ENCODE peak calls at places on chromosomes 4 and X, in five cellular contexts. F is transverse colon; M is naive thymus-derived CD4-positive, alpha-beta T cell; K is right lobe of liver; H is AG04450. Z is an unnamed sample.

GRCh38 chr4:155587766-155588165 is 78.9 kb upstream of the GUCY1A1 start:
- DNase-seq in M (no peak), K (no peak), H (no peak), F (no peak), Z (no peak)

GRCh38 chrX:108091878-108092291 is 307 bp downstream of the ATG4A start:
- DNase-seq in F (no peak), M (no peak), K (no peak), H (no peak), Z (no peak)

GRCh38 chr4:41935652-41936021 is 408 bp downstream of the TMEM33 start:
- DNase-seq in F (no peak), H (no peak), M (no peak), K (no peak), Z (no peak)

GRCh38 chr4:1879491-1879890 is 8.3 kb downstream of the NSD2 start:
- DNase-seq in H (no peak), K (no peak), F (no peak), M (no peak), Z (no peak)

GRCh38 chr4:5751073-5751917 is 40.3 kb downstream of the EVC start:
- DNase-seq in K (no peak), M (no peak), F (no peak), H (peak; percentile 61), Z (peak; percentile 57)

GRCh38 chrX:148536961-148537360 is 36.5 kb downstream of the AFF2 start:
- DNase-seq in H (no peak), M (no peak), F (no peak), K (no peak), Z (no peak)

GRCh38 chr4:17807446-17807845 is 3.1 kb downstream of the DCAF16 start:
- DNase-seq in H (no peak), M (no peak), F (no peak), K (no peak), Z (no peak)

GRCh38 chr4:85127653-85128052 is 161.2 kb upstream of the WDFY3 start:
- DNase-seq in H (no peak), K (no peak), F (no peak), M (no peak), Z (no peak)

GRCh38 chrX:153379971-153380581 is 21.1 kb downstream of the PNMA6E start:
- DNase-seq in M (no peak), H (no peak), F (no peak), K (no peak), Z (no peak)

GRCh38 chr4:123878976-123879375 is 482.4 kb downstream of the SPRY1 start:
- DNase-seq in K (no peak), M (no peak), H (no peak), F (no peak), Z (no peak)

GRCh38 chr4:76250962-76251361 is 559 bp upstream of the FAM47E start:
- DNase-seq in F (no peak), H (no peak), K (no peak), M (no peak), Z (no peak)

GRCh38 chr4:10063544-10064300 is 42.4 kb upstream of the SLC2A9 start:
- DNase-seq in M (no peak), K (peak; percentile 78), H (peak; percentile 42), F (peak; percentile 28), Z (peak; percentile 85)

GRCh38 chrX:71667328-71668247 is at the start of gene LOC101059915:
- DNase-seq in M (no peak), F (no peak), H (no peak), K (no peak), Z (no peak)

GRCh38 chr4:2256781-2257191 is 5.1 kb downstream of the MXD4 start:
- DNase-seq in F (peak; percentile 19), H (no peak), K (peak; percentile 54), M (no peak), Z (peak; percentile 94)

GRCh38 chr4:40842318-40842717 is 92.6 kb downstream of the NSUN7 start:
- DNase-seq in H (no peak), F (no peak), M (no peak), K (no peak), Z (no peak)

GRCh38 chr4:121212801-121213200 is 48.7 kb upstream of the TNIP3 start:
- DNase-seq in K (no peak), H (no peak), M (no peak), F (no peak), Z (no peak)

GRCh38 chrX:68696267-68696666 is 48.8 kb downstream of the STARD8 start:
- DNase-seq in M (no peak), K (no peak), F (no peak), H (no peak), Z (no peak)

GRCh38 chr4:189049682-189050081 is 891.0 kb upstream of the FRG1 start:
- DNase-seq in K (no peak), H (no peak), M (no peak), F (no peak), Z (no peak)

GRCh38 chr4:95505149-95505548 is 43.6 kb downstream of the UNC5C start:
- DNase-seq in F (no peak), K (no peak), H (peak; percentile 7), M (no peak), Z (no peak)

GRCh38 chr4:72577211-72577610 is 8.2 kb upstream of the ADAMTS3 start:
- DNase-seq in K (no peak), M (no peak), H (no peak), F (no peak), Z (no peak)

GRCh38 chr4:31617667-31618066 is 897.5 kb downstream of the PCDH7 start:
- DNase-seq in M (no peak), K (no peak), H (no peak), F (no peak), Z (no peak)
- H3K4me3 ChIP-seq in M (no peak overlapping the region), K (no peak overlapping the region), H (no peak overlapping the region), F (no peak overlapping the region), Z (no peak overlapping the region)

GRCh38 chrX:13078739-13079444 is 34.5 kb upstream of the FAM9C start:
- DNase-seq in M (no peak), K (no peak), F (peak; percentile 41), H (no peak), Z (peak; percentile 80)
- H3K4me3 ChIP-seq in M (peak overlapping the region; percentile 54), K (no peak overlapping the region), F (peak overlapping the region; percentile 26), H (no peak overlapping the region), Z (peak overlapping the region; percentile 35)

DNA sequence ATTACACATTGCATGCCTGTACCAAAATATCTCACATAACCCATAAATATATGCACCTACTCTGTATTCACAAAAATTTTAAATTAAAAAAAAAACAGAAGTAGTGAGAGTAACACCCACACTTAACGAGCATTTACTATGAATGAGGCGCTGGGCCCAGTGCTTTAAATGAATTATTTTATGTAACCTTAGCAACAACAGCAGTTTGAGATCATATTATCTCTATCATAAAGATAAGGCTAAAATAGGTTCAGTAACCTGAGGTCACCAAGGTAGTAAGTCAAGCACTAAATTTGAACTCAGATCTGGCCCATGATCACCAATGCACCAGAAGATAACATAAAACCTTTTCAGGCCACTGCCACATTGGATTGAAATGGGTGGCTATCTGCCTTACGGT is 5.3 kb upstream of the PROM1 start:
- DNase-seq in K (no peak), H (no peak), F (no peak), M (no peak), Z (no peak)
- H3K4me3 ChIP-seq in K (no peak overlapping the region), H (no peak overlapping the region), F (no peak overlapping the region), M (no peak overlapping the region), Z (no peak overlapping the region)

GRCh38 chrX:129679856-129680255 is 25.1 kb upstream of the APLN start:
- DNase-seq in F (no peak), H (no peak), K (no peak), M (no peak), Z (no peak)

GRCh38 chrX:129678881-129679195 is 24.1 kb upstream of the APLN start:
- DNase-seq in F (no peak), M (no peak), H (no peak), K (no peak), Z (no peak)

GRCh38 chrX:129682979-129683378 is 28.2 kb upstream of the APLN start:
- DNase-seq in K (no peak), F (no peak), H (no peak), M (no peak), Z (no peak)

GRCh38 chrX:129678176-129678880 is 23.6 kb upstream of the APLN start:
- DNase-seq in K (peak; percentile 56), H (no peak), M (peak; percentile 51), F (peak; percentile 61), Z (no peak)
- H3K4me3 ChIP-seq in K (peak overlapping the region; percentile 27), H (peak overlapping the region; percentile 37), M (peak overlapping the region; percentile 53), F (peak overlapping the region; percentile 52), Z (peak overlapping the region; percentile 47)

Z was measured in tibial artery.